ENCODE peak calls at places on chromosomes 16 and 17, in eight cellular contexts. U, V, E, D, K, C, L and O are unnamed samples.

GRCh38 chr17:49382556-49382955 is 20.5 kb upstream of the ZNF652 start:
- DNase-seq in U (no peak), V (no peak), E (no peak), D (no peak), K (no peak), C (no peak), L (no peak), O (no peak)

GRCh38 chr17:28182559-28182958 is 136.4 kb upstream of the TMEM97 start:
- DNase-seq in U (no peak), V (no peak), E (no peak), D (no peak), K (no peak), C (no peak), L (no peak), O (no peak)

GRCh38 chr17:64538508-64539120 is 31.8 kb downstream of the CEP95 start:
- DNase-seq in U (no peak), V (peak), E (no peak), D (no peak), K (no peak), C (no peak), L (no peak), O (no peak)

GRCh38 chr16:11323551-11324336 is 21.5 kb upstream of the RMI2 start:
- DNase-seq in U (no peak), V (no peak), E (no peak), D (no peak), K (no peak), C (no peak), L (no peak), O (no peak)

GRCh38 chr17:68398731-68399637 is 58.3 kb downstream of the WIPI1 start:
- DNase-seq in U (peak), V (peak), E (peak), D (peak), K (peak), C (peak), L (no peak), O (peak)

GRCh38 chr16:14423344-14423743 is 206.7 kb downstream of the PARN start:
- DNase-seq in U (no peak), V (no peak), E (no peak), D (peak), K (no peak), C (no peak), L (no peak), O (no peak)

GRCh38 chr16:3283525-3284447 is 495 bp downstream of the ZNF263 start:
- DNase-seq in U (no peak), V (no peak), E (no peak), D (no peak), K (no peak), C (no peak), L (no peak), O (no peak)

GRCh38 chr17:66904760-66905637 is 59.5 kb upstream of the CACNG4 start:
- DNase-seq in U (no peak), V (peak), E (peak), D (peak), K (peak), C (no peak), L (no peak), O (no peak)

GRCh38 chr17:34382586-34383224 is 19.7 kb upstream of the CCL1 start:
- DNase-seq in U (no peak), V (no peak), E (no peak), D (no peak), K (no peak), C (no peak), L (no peak), O (no peak)

GRCh38 chr16:86951831-86952598 is 365.2 kb downstream of the C16orf95 start:
- DNase-seq in U (peak), V (peak), E (no peak), D (peak), K (peak), C (no peak), L (no peak), O (no peak)

GRCh38 chr17:50358177-50358576 is 12.3 kb downstream of the XYLT2 start:
- DNase-seq in U (no peak), V (peak), E (no peak), D (no peak), K (no peak), C (no peak), L (no peak), O (no peak)

GRCh38 chr17:4585203-4585939 is 1.0 kb downstream of the SMTNL2 start:
- DNase-seq in U (no peak), V (peak), E (no peak), D (no peak), K (no peak), C (peak), L (no peak), O (no peak)

GRCh38 chr17:21301593-21302550 is 17.4 kb downstream of the MAP2K3 start:
- DNase-seq in U (no peak), V (peak), E (no peak), D (no peak), K (no peak), C (peak), L (no peak), O (no peak)

GRCh38 chr17:3033248-3033640 is 30.2 kb downstream of the OR1D5 start:
- DNase-seq in U (no peak), V (no peak), E (no peak), D (no peak), K (no peak), C (peak), L (no peak), O (no peak)

GRCh38 chr17:4512156-4513112 is 13.8 kb downstream of the SPNS2 start:
- DNase-seq in U (no peak), V (no peak), E (no peak), D (no peak), K (no peak), C (no peak), L (no peak), O (no peak)

GRCh38 chr16:89764711-89765201 is 43.4 kb downstream of the ZNF276 start:
- DNase-seq in U (peak), V (peak), E (no peak), D (no peak), K (no peak), C (no peak), L (no peak), O (no peak)

GRCh38 chr16:53216798-53217197 is 162.0 kb downstream of the CHD9 start:
- DNase-seq in U (no peak), V (no peak), E (no peak), D (no peak), K (no peak), C (no peak), L (no peak), O (no peak)

GRCh38 chr16:4550587-4550986 is 5.6 kb upstream of the C16orf96 start:
- DNase-seq in U (no peak), V (peak), E (no peak), D (peak), K (no peak), C (no peak), L (no peak), O (no peak)

GRCh38 chr17:8997994-8998628 is 23.2 kb upstream of the NTN1 start:
- DNase-seq in U (peak), V (peak), E (no peak), D (peak), K (peak), C (peak), L (peak), O (no peak)

GRCh38 chr17:9071016-9071415 is 49.7 kb downstream of the NTN1 start:
- DNase-seq in U (no peak), V (no peak), E (no peak), D (no peak), K (no peak), C (no peak), L (no peak), O (no peak)

GRCh38 chr16:75351183-75351582 is 82.1 kb downstream of the CFDP1 start:
- DNase-seq in U (no peak), V (peak), E (no peak), D (peak), K (peak), C (no peak), L (no peak), O (no peak)

GRCh38 chr17:28477928-28478327 is 4.5 kb downstream of the SLC13A2 start:
- DNase-seq in U (no peak), V (no peak), E (no peak), D (no peak), K (no peak), C (no peak), L (no peak), O (no peak)

GRCh38 chr17:48816774-48817590 is at the start of gene TTLL6:
- DNase-seq in U (peak), V (peak), E (peak), D (peak), K (peak), C (peak), L (peak), O (peak)

GRCh38 chr16:19555186-19555937 is at the start of gene VPS35L:
- DNase-seq in U (peak), V (peak), E (peak), D (peak), K (peak), C (peak), L (peak), O (peak)

GRCh38 chr16:35574011-35574410 is 2114.6 kb downstream of the TP53TG3F start:
- DNase-seq in U (no peak), V (no peak), E (no peak), D (no peak), K (no peak), C (no peak), L (no peak), O (no peak)

GRCh38 chr17:78241277-78242023 is 10.0 kb downstream of the TMEM235 start:
- DNase-seq in U (no peak), V (peak), E (no peak), D (peak), K (no peak), C (no peak), L (no peak), O (peak)

GRCh38 chr17:29091591-29092291 is 48.8 kb downstream of the PIPOX start:
- DNase-seq in U (no peak), V (no peak), E (no peak), D (no peak), K (no peak), C (no peak), L (no peak), O (no peak)

GRCh38 chr16:54501797-54502196 is 215.2 kb upstream of the IRX3 start:
- DNase-seq in U (no peak), V (no peak), E (no peak), D (no peak), K (no peak), C (no peak), L (no peak), O (no peak)

GRCh38 chr16:82027629-82028035 is 7.4 kb upstream of the HSD17B2 start:
- DNase-seq in U (no peak), V (no peak), E (no peak), D (no peak), K (no peak), C (no peak), L (no peak), O (no peak)

GRCh38 chr17:42660692-42661345 is 1.7 kb downstream of the TUBG2 start:
- DNase-seq in U (peak), V (peak), E (no peak), D (peak), K (no peak), C (no peak), L (no peak), O (no peak)

GRCh38 chr16:89721644-89722391 is 481 bp downstream of the ZNF276 start:
- DNase-seq in U (peak), V (peak), E (peak), D (peak), K (no peak), C (peak), L (no peak), O (no peak)

GRCh38 chr17:72706396-72706981 is 386.0 kb downstream of the SLC39A11 start:
- DNase-seq in U (no peak), V (no peak), E (no peak), D (no peak), K (no peak), C (no peak), L (no peak), O (no peak)

GRCh38 chr16:46757339-46758050 is 9.4 kb upstream of the MYLK3 start:
- DNase-seq in U (no peak), V (no peak), E (no peak), D (no peak), K (no peak), C (no peak), L (no peak), O (no peak)

GRCh38 chr17:46026815-46027125 is 27.7 kb downstream of the STH start:
- DNase-seq in U (no peak), V (no peak), E (no peak), D (no peak), K (no peak), C (no peak), L (no peak), O (no peak)

GRCh38 chr17:17779015-17779611 is 57.7 kb downstream of the SREBF1 start:
- DNase-seq in U (no peak), V (peak), E (peak), D (no peak), K (no peak), C (no peak), L (no peak), O (no peak)

GRCh38 chr16:22320572-22321339 is 23.5 kb downstream of the POLR3E start:
- DNase-seq in U (no peak), V (peak), E (no peak), D (no peak), K (no peak), C (no peak), L (no peak), O (no peak)

GRCh38 chr16:22316411-22316811 is 19.2 kb downstream of the POLR3E start:
- DNase-seq in U (no peak), V (no peak), E (peak), D (no peak), K (no peak), C (no peak), L (no peak), O (no peak)

GRCh38 chr16:22317001-22317530 is 19.9 kb downstream of the POLR3E start:
- DNase-seq in U (no peak), V (peak), E (no peak), D (no peak), K (no peak), C (no peak), L (no peak), O (no peak)

GRCh38 chr16:22317625-22318024 is 20.4 kb downstream of the POLR3E start:
- DNase-seq in U (no peak), V (peak), E (no peak), D (no peak), K (no peak), C (no peak), L (no peak), O (no peak)

GRCh38 chr16:22318690-22319358 is 21.6 kb downstream of the POLR3E start:
- DNase-seq in U (no peak), V (peak), E (no peak), D (peak), K (no peak), C (peak), L (no peak), O (no peak)
- H3K4me3 ChIP-seq in U (no peak), V (no peak), E (no peak), D (no peak), K (no peak), C (no peak), L (no peak), O (no peak)

GRCh38 chr17:82649501-82650261 is 1.4 kb upstream of the WDR45B start:
- DNase-seq in U (no peak), V (peak), E (peak), D (no peak), K (no peak), C (peak), L (no peak), O (no peak)

GRCh38 chr17:82645516-82645915 is 2.7 kb downstream of the WDR45B start:
- DNase-seq in U (no peak), V (peak), E (no peak), D (no peak), K (no peak), C (no peak), L (no peak), O (no peak)

GRCh38 chr17:82648761-82649474 is 674 bp upstream of the WDR45B start:
- DNase-seq in U (peak), V (peak), E (peak), D (no peak), K (no peak), C (peak), L (no peak), O (no peak)

GRCh38 chr17:82648165-82648668 is at the start of gene WDR45B:
- DNase-seq in U (peak), V (peak), E (peak), D (peak), K (peak), C (peak), L (peak), O (peak)

DNA sequence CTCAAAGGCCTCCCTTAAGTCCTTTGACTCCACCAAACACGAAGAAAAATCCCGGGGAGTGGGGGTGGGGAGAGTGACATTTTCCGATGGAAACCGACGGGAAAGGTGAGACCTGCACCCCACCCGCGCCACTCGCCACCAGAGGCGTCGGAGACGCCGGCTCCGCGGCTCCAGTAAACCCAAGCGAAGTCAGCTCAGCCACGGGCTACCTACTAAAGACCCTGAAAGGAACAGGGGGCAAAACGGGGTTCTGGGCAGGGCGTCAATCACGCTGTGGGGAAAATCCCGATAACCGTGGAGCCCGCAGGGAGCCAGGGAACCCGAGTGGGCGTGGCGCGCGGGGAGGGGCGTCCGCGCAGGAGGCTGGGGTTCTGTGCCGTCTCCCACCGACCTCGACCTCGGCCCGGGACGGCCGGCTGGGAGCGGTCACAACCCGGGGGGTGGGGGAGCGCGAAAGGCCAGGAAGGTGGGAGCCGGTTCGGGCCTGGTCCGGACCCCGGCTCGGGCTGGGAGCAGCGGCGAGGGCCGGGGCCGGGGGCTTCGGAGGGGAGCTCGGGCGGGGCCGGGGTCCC is 565 bp downstream of the WDR45B start:
- DNase-seq in U (peak), V (peak), E (peak), D (no peak), K (no peak), C (peak), L (no peak), O (no peak)
- TF ChIP-seq CTCF in U (no peak), V (no peak), E (no peak), D (peak), K (peak), C (no peak), L (no peak), O (no peak)

DNA sequence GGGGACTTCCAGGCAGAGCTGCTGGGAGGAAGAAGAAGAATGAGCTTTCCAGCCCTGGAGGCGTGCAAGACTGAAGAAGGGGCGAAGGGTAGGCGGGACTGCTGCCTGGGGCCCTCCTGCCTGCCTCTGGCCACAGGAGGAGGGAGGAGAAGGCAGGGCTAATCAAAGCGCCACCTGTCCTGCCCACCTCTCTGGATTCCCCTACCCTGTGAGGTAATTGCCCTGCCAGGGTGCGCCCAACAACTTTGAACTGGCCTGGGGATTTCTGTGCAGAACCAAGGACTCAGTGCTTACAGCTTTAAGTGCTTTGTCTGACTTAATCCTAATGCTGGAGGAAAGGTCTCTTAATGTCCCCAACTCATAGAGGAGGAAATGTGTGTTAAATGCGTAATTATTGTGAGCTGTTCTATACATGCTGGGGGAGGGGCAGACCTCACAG is at the start of gene NOXO1:
- DNase-seq in U (no peak), V (no peak), E (no peak), D (no peak), K (no peak), C (no peak), L (no peak), O (no peak)
- H3K4me3 ChIP-seq in U (no peak), V (no peak), E (no peak), D (no peak), K (no peak), C (peak), L (no peak), O (no peak)

DNA sequence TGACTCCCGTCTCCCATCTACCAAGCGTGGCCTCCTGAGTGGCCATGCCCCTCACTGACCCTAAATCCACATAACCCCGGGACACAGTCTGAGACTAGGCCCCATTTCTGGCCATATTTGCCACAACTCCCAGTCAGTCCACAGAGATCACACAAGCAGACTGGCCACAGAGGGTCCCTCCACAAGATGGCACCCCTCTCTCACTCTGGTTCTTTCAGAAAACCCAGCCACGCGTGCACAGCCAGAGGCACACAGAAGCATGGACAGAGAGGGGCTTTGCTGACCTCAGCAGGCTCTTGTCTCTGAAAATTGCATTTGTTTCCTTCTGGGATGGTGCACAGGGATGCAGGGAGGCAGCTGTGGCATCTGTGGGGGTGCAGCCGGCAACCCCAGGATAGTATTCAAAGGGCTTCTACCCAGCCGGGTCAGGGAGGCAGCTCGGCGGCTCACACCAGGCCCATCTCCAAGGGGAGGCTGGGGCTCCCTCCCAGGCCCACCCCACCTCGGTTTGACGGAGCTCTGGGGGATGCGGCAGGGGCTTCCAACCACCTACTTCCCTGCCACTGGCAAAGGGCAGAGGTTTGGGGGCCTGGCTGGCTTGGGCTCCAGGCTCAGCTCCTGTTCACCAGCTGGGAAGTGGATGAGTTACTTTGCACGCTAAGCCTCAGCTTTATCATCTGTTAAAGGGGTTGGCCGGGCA is 16.8 kb downstream of the DOC2B start:
- DNase-seq in U (peak), V (peak), E (peak), D (peak), K (peak), C (peak), L (no peak), O (no peak)
- TF ChIP-seq CTCF in U (peak), V (peak), E (peak), D (peak), K (peak), C (peak), L (no peak), O (peak)

GRCh38 chr16:84725481-84726078 is 25.8 kb downstream of the USP10 start:
- DNase-seq in U (no peak), V (no peak), E (no peak), D (no peak), K (no peak), C (no peak), L (no peak), O (no peak)

GRCh38 chr16:84726670-84727467 is 27.1 kb downstream of the USP10 start:
- DNase-seq in U (peak), V (no peak), E (no peak), D (no peak), K (no peak), C (no peak), L (no peak), O (no peak)

GRCh38 chr16:84724619-84725307 is 25.0 kb downstream of the USP10 start:
- DNase-seq in U (no peak), V (no peak), E (peak), D (peak), K (no peak), C (no peak), L (no peak), O (no peak)

GRCh38 chr16:84728853-84729424 is 29.1 kb downstream of the USP10 start:
- DNase-seq in U (no peak), V (no peak), E (no peak), D (no peak), K (no peak), C (no peak), L (no peak), O (no peak)

GRCh38 chr16:84726079-84726669 is 26.4 kb downstream of the USP10 start:
- DNase-seq in U (peak), V (peak), E (peak), D (peak), K (peak), C (peak), L (peak), O (peak)
- H3K4me3 ChIP-seq in U (no peak), V (no peak), E (no peak), D (no peak), K (no peak), C (peak), L (no peak), O (no peak)

GRCh38 chr17:33335491-33336173 is 42.5 kb upstream of the ASIC2 start:
- DNase-seq in U (no peak), V (no peak), E (no peak), D (no peak), K (no peak), C (no peak), L (no peak), O (no peak)
- TF ChIP-seq CTCF in U (no peak), V (no peak), E (no peak), D (peak), K (no peak), C (no peak), L (no peak), O (no peak)